ENCODE peak calls at places on chromosomes 3 and 15, in four cellular contexts. Z is K562, W is HepG2, Y is GM12878. N is an unnamed sample.

GRCh38 chr3:194397757-194398312 is 1.2 kb downstream of the GP5 start:
- DNase-seq in Z (no peak), W (no peak), Y (no peak), N (peak)

GRCh38 chr3:14914777-14915113 is 32.6 kb upstream of the NR2C2 start:
- DNase-seq in Z (no peak), W (no peak), Y (no peak), N (no peak)

GRCh38 chr3:134769469-134769868 is 25.6 kb upstream of the EPHB1 start:
- DNase-seq in Z (no peak), W (no peak), Y (no peak), N (no peak)

GRCh38 chr3:184022323-184022722 is 4.6 kb upstream of the ABCC5 start:
- DNase-seq in Z (no peak), W (no peak), Y (no peak), N (no peak)

GRCh38 chr15:40336129-40337122 is 4.3 kb downstream of the CCDC9B start:
- DNase-seq in Z (peak), W (no peak), Y (no peak), N (peak)

GRCh38 chr3:170274641-170275040 is 52.4 kb downstream of the PRKCI start:
- DNase-seq in Z (no peak), W (no peak), Y (no peak), N (no peak)

GRCh38 chr3:178396318-178396717 is 139.9 kb upstream of the KCNMB2 start:
- DNase-seq in Z (no peak), W (no peak), Y (no peak), N (no peak)

GRCh38 chr3:168161696-168162095 is 66.0 kb upstream of the GOLIM4 start:
- DNase-seq in Z (no peak), W (no peak), Y (no peak), N (no peak)

GRCh38 chr3:47908744-47909143 is 105.8 kb downstream of the DHX30 start:
- DNase-seq in Z (no peak), W (no peak), Y (no peak), N (no peak)

GRCh38 chr3:110810356-110810755 is 261.3 kb upstream of the NECTIN3 start:
- DNase-seq in Z (no peak), W (no peak), Y (no peak), N (no peak)

GRCh38 chr3:77298405-77298804 is 258.5 kb downstream of the ROBO2 start:
- DNase-seq in Z (no peak), W (no peak), Y (no peak), N (no peak)

GRCh38 chr15:68774521-68775293 is 46.0 kb downstream of the ANP32A start:
- DNase-seq in Z (no peak), W (no peak), Y (no peak), N (no peak)

GRCh38 chr3:23442598-23443383 is 239.7 kb downstream of the UBE2E2 start:
- DNase-seq in Z (no peak), W (no peak), Y (no peak), N (peak)

GRCh38 chr3:155323063-155323666 is 29.7 kb upstream of the STRIT1 start:
- DNase-seq in Z (peak), W (peak), Y (peak), N (peak)

GRCh38 chr3:70392227-70392626 is 79.8 kb upstream of the MDFIC2 start:
- DNase-seq in Z (no peak), W (no peak), Y (no peak), N (peak)

GRCh38 chr15:64009798-64010241 is 36.5 kb downstream of the DAPK2 start:
- DNase-seq in Z (no peak), W (no peak), Y (peak), N (no peak)

GRCh38 chr15:26421065-26421464 is 351.8 kb downstream of the GABRB3 start:
- DNase-seq in Z (no peak), W (no peak), Y (no peak), N (no peak)

GRCh38 chr3:32313723-32314473 is 75.4 kb downstream of the CMTM8 start:
- DNase-seq in Z (no peak), W (no peak), Y (no peak), N (no peak)

GRCh38 chr15:90664650-90665287 is 52.4 kb upstream of the BLM start:
- DNase-seq in Z (no peak), W (peak), Y (no peak), N (peak)

GRCh38 chr3:46503194-46503924 is 5.6 kb downstream of the RTP3 start:
- DNase-seq in Z (no peak), W (no peak), Y (no peak), N (no peak)

GRCh38 chr3:46497556-46498265 is at the start of gene RTP3:
- DNase-seq in Z (no peak), W (no peak), Y (no peak), N (no peak)

GRCh38 chr3:46501702-46502101 is 3.9 kb downstream of the RTP3 start:
- DNase-seq in Z (no peak), W (no peak), Y (peak), N (no peak)

GRCh38 chr3:46498916-46499519 is 1.2 kb downstream of the RTP3 start:
- DNase-seq in Z (no peak), W (no peak), Y (no peak), N (no peak)

GRCh38 chr3:46500631-46501377 is 3.0 kb downstream of the RTP3 start:
- DNase-seq in Z (no peak), W (no peak), Y (peak), N (no peak)
- H3K27ac ChIP-seq in Z (no peak), W (no peak), Y (no peak), N (no peak)

GRCh38 chr3:43418601-43419272 is 132.4 kb downstream of the SNRK start:
- DNase-seq in Z (no peak), W (peak), Y (no peak), N (no peak)

GRCh38 chr3:43413676-43414368 is 127.5 kb downstream of the SNRK start:
- DNase-seq in Z (no peak), W (peak), Y (no peak), N (peak)

GRCh38 chr3:43415088-43415487 is 128.7 kb downstream of the SNRK start:
- DNase-seq in Z (no peak), W (no peak), Y (no peak), N (no peak)

GRCh38 chr3:43411429-43411828 is 125.1 kb downstream of the SNRK start:
- DNase-seq in Z (no peak), W (no peak), Y (no peak), N (no peak)

DNA sequence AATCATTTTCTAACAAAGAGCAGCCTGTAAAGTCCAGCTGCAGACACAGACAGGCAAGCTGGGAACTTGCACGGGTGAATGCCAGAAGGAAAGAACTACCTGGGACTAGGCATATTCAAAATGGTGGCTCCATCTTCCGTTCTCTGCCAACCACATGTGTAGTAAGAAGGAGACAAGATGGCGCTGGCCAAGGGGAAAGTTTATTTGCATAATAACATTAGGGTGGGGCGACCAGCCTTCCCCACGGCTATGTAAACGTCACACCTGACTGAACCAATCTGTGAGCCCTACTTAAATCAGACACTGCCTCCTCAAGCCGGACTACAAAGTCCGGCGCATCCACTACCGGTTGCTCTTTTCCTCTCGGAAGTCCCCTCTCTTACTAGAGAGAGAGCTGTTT is 130.8 kb downstream of the SNRK start:
- DNase-seq in Z (no peak), W (no peak), Y (no peak), N (no peak)
- TF ChIP-seq POLR2AphosphoS5 in Z (no peak), W (no peak), Y (no peak), N (no peak)

GRCh38 chr15:28955686-28956421 is 70.1 kb downstream of the APBA2 start:
- DNase-seq in Z (no peak), W (no peak), Y (no peak), N (no peak)

GRCh38 chr15:28954466-28955159 is 68.8 kb downstream of the APBA2 start:
- DNase-seq in Z (no peak), W (no peak), Y (no peak), N (no peak)

GRCh38 chr15:28953573-28954195 is 67.9 kb downstream of the APBA2 start:
- DNase-seq in Z (no peak), W (no peak), Y (no peak), N (no peak)

GRCh38 chr15:28956491-28956890 is 70.7 kb downstream of the APBA2 start:
- DNase-seq in Z (no peak), W (no peak), Y (no peak), N (no peak)

GRCh38 chr15:28955160-28955502 is 69.4 kb downstream of the APBA2 start:
- DNase-seq in Z (no peak), W (no peak), Y (peak), N (no peak)
- TF ChIP-seq JUNB in Z (no peak), W (no peak), Y (no peak), N (no peak)

GRCh38 chr3:136473716-136474326 is 223.7 kb downstream of the PCCB start:
- DNase-seq in Z (no peak), W (no peak), Y (no peak), N (no peak)

GRCh38 chr3:136476280-136476679 is 226.1 kb downstream of the PCCB start:
- DNase-seq in Z (no peak), W (peak), Y (no peak), N (no peak)
- H3K27ac ChIP-seq in Z (no peak), W (no peak), Y (no peak), N (no peak)

N was measured in GM23338.